ENCODE peak calls at places on chromosomes 16 and 17, in six cellular contexts. E is left lung, J is nephron progenitor cell, N is neural crest cell, M is GM12864, X is spleen. R is an unnamed sample.

GRCh38 chr17:44063704-44064639 is 2.5 kb downstream of the LSM12 start:
- DNase-seq in E (no peak), J (no peak), N (no peak), X (no peak), M (no peak), R (no peak)

GRCh38 chr17:44758414-44759095 is at the start of gene ADAM11:
- DNase-seq in E (no peak), M (no peak), N (no peak), X (no peak), J (peak), R (no peak)

GRCh38 chr16:674968-675883 is at the start of gene RHBDL1:
- DNase-seq in X (no peak), J (peak), E (no peak), M (no peak), N (no peak), R (no peak)

GRCh38 chr17:81404557-81405165 is 9.4 kb downstream of the BAHCC1 start:
- DNase-seq in M (no peak), E (no peak), X (no peak), N (no peak), J (no peak), R (no peak)

GRCh38 chr16:70681382-70682238 is 4.2 kb downstream of the MTSS2 start:
- DNase-seq in E (no peak), N (peak), J (no peak), X (peak), M (no peak), R (no peak)

GRCh38 chr17:57954421-57955182 is 610 bp downstream of the CUEDC1 start:
- DNase-seq in M (no peak), N (peak), E (peak), J (peak), X (peak), R (no peak)

GRCh38 chr16:75306102-75306762 is 54.8 kb upstream of the BCAR1 start:
- DNase-seq in N (no peak), J (no peak), E (no peak), X (no peak), M (no peak), R (no peak)

GRCh38 chr17:36657763-36658490 is 56.5 kb downstream of the MRM1 start:
- DNase-seq in N (peak), X (no peak), M (no peak), E (no peak), J (peak), R (no peak)

GRCh38 chr17:77628035-77628434 is 330.5 kb upstream of the TNRC6C start:
- DNase-seq in N (no peak), X (no peak), M (no peak), J (no peak), E (no peak), R (no peak)

GRCh38 chr16:24093049-24093448 is 163.1 kb upstream of the CACNG3 start:
- DNase-seq in X (no peak), E (no peak), J (no peak), N (no peak), M (no peak), R (no peak)

GRCh38 chr16:9092963-9093477 is 1.6 kb downstream of the HAPSTR1 start:
- DNase-seq in M (no peak), N (peak), E (peak), X (peak), J (peak), R (peak)

GRCh38 chr16:9908613-9909012 is 273.6 kb downstream of the GRIN2A start:
- DNase-seq in M (no peak), E (no peak), J (peak), X (no peak), N (no peak), R (peak)

GRCh38 chr16:85220125-85220839 is 108.0 kb upstream of the CIBAR2 start:
- DNase-seq in M (no peak), J (peak), E (peak), N (no peak), X (no peak), R (no peak)

GRCh38 chr16:79334127-79334526 is 266.4 kb downstream of the MAF start:
- DNase-seq in X (no peak), N (peak), E (no peak), J (peak), M (no peak), R (no peak)

GRCh38 chr16:20308801-20309590 is 18.3 kb downstream of the GP2 start:
- DNase-seq in E (no peak), X (no peak), J (no peak), M (no peak), N (no peak), R (no peak)

GRCh38 chr16:8849411-8850011 is 19.3 kb downstream of the CARHSP1 start:
- DNase-seq in N (no peak), M (no peak), E (no peak), X (peak), J (no peak), R (no peak)

GRCh38 chr16:30395992-30396560 is 856 bp downstream of the ZNF48 start:
- DNase-seq in E (no peak), J (no peak), X (no peak), N (no peak), M (no peak), R (no peak)

GRCh38 chr16:10362077-10362863 is 23.6 kb upstream of the ATF7IP2 start:
- DNase-seq in E (no peak), M (no peak), N (no peak), J (no peak), X (peak), R (no peak)

GRCh38 chr17:30534938-30535921 is 58.0 kb downstream of the GOSR1 start:
- DNase-seq in M (no peak), J (no peak), X (no peak), E (no peak), N (no peak), R (no peak)

GRCh38 chr17:50918933-50919296 is 52.8 kb upstream of the TOB1 start:
- DNase-seq in N (no peak), J (no peak), X (no peak), M (no peak), E (no peak), R (no peak)

GRCh38 chr16:20675488-20676267 is 21.8 kb downstream of the ACSM1 start:
- DNase-seq in E (peak), J (no peak), X (peak), M (no peak), N (no peak), R (no peak)

GRCh38 chr17:7329360-7330098 is 394 bp upstream of the NEURL4 start:
- DNase-seq in N (peak), J (peak), X (peak), M (peak), E (peak), R (peak)

GRCh38 chr17:7330099-7331015 is 1.2 kb upstream of the NEURL4 start:
- DNase-seq in M (peak), N (peak), E (peak), J (peak), X (peak), R (peak)

GRCh38 chr17:7328009-7328408 is 1.1 kb downstream of the NEURL4 start:
- DNase-seq in N (no peak), M (no peak), J (no peak), E (no peak), X (no peak), R (no peak)

GRCh38 chr17:7327501-7327900 is 1.6 kb downstream of the NEURL4 start:
- DNase-seq in E (no peak), M (no peak), X (no peak), N (no peak), J (no peak), R (no peak)

GRCh38 chr17:7328840-7329359 is at the start of gene NEURL4:
- DNase-seq in E (no peak), N (peak), X (no peak), J (no peak), M (no peak), R (no peak)
- TF ChIP-seq CTCF in E (no peak), N (no peak), X (no peak), J (no peak), M (no peak), R (no peak)

DNA sequence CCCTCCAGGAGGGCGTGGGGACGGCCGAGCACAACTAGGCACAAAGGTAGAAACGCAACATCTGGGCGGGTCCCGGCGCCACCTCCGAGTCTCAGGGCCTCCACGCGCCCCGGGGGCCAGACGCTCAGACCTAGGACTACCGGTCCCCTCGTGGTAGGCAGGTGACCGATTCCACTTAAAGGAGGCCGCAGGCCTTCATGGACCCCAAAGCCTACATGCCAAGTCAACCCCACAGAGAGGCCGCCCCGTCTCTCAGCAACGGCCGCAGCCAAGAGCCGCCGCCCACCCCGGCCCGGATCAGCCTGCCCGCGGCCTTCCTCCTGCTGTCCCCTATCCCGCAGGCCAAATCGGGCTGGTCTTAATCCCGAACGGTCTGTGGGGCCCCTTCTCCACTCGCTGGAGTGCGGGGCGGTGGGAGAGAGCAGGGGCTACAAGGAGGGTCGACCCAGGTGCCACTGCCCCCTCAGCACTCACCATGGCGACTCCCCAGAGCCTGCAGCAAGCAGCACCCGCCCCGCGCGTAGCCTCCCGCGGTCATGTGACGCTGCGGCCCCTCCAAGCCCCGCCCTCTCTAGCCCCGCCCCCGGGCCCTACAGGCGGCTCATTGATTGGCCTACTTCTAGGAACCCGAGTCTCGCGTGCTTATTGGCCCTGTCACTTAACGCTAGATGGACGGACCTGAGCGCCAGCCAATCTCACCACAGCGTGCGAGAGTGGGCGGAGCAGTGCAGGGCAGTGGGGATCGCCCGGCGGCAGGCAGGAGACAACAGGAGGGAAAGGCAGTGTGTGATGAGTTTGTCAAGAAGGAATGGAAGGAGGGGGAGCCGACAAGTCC is at the start of gene VPS35:
- DNase-seq in M (peak), J (peak), X (peak), N (peak), E (peak), R (peak)
- TF ChIP-seq CTCF in M (no peak), J (no peak), X (no peak), N (peak), E (no peak), R (no peak)

GRCh38 chr17:8189711-8190477 is at the start of gene BORCS6:
- DNase-seq in M (peak), J (peak), E (peak), X (peak), N (peak), R (peak)
- TF ChIP-seq CTCF in M (peak), J (no peak), E (no peak), X (no peak), N (no peak), R (no peak)

GRCh38 chr17:79046501-79047280 is 22.7 kb downstream of the C1QTNF1 start:
- DNase-seq in J (no peak), M (no peak), X (peak), E (no peak), N (no peak), R (no peak)

GRCh38 chr17:79045001-79045729 is 21.2 kb downstream of the C1QTNF1 start:
- DNase-seq in M (no peak), J (no peak), E (peak), N (no peak), X (peak), R (no peak)

GRCh38 chr17:79044462-79044861 is 20.5 kb downstream of the C1QTNF1 start:
- DNase-seq in N (no peak), X (peak), M (no peak), E (peak), J (no peak), R (no peak)

GRCh38 chr17:79047291-79047920 is 23.4 kb downstream of the C1QTNF1 start:
- DNase-seq in E (no peak), M (no peak), N (no peak), J (no peak), X (peak), R (no peak)

GRCh38 chr17:79045830-79046500 is 22.0 kb downstream of the C1QTNF1 start:
- DNase-seq in E (peak), J (peak), X (peak), M (no peak), N (peak), R (peak)
- TF ChIP-seq CTCF in E (peak), J (peak), X (peak), M (peak), N (peak), R (peak)